ENCODE peak calls at places on chromosomes 2 and 18, in nine cellular contexts. T is substantia nigra; N is activated T-cell treated with anti-CD3 and anti-CD28 coated beads, Interleukin-2, amount 50 U/mL, for 48 hours; S is HS-27A; Z is cardiac fibroblast; H is activated T-helper 1 cell treated with anti-CD3 and anti-CD28 coated beads, Interleukin-2, amount 50 U/mL, for 16 hours; X is naive thymus-derived CD4-positive, alpha-beta T cell; M is germinal center; P is transverse colon. I is an unnamed sample.

GRCh38 chr18:29188760-29189159 is 1011.8 kb upstream of the CDH2 start:
- DNase-seq in P (no peak), H (no peak), Z (no peak), S (no peak), N (no peak), X (no peak), T (no peak), M (no peak), I (no peak)

GRCh38 chr2:209367091-209367747 is 56.6 kb upstream of the MAP2 start:
- DNase-seq in X (no peak), Z (no peak), T (no peak), N (no peak), P (no peak), M (no peak), H (no peak), S (no peak), I (peak)

GRCh38 chr2:105744909-105745853 is at the start of gene NCK2:
- DNase-seq in X (peak), Z (peak), S (no peak), T (no peak), M (peak), P (peak), N (peak), H (no peak), I (peak)

GRCh38 chr18:22739243-22739642 is 193.9 kb upstream of the RBBP8 start:
- DNase-seq in H (no peak), Z (no peak), S (no peak), P (no peak), M (no peak), N (no peak), T (no peak), X (no peak), I (no peak)

GRCh38 chr18:48555465-48555995 is 16.7 kb downstream of the CTIF start:
- DNase-seq in X (no peak), N (no peak), S (no peak), H (no peak), T (no peak), M (no peak), P (no peak), Z (no peak), I (no peak)

GRCh38 chr2:95159690-95160449 is at the start of gene ZNF514:
- DNase-seq in S (no peak), N (peak), H (peak), T (peak), P (peak), X (peak), Z (peak), M (peak), I (peak)

GRCh38 chr18:67597759-67598158 is 81.2 kb upstream of the DSEL start:
- DNase-seq in T (no peak), H (no peak), Z (no peak), X (no peak), M (no peak), S (no peak), N (no peak), P (no peak), I (no peak)

GRCh38 chr18:22066083-22066485 is 103.3 kb upstream of the GATA6 start:
- DNase-seq in T (no peak), S (no peak), P (no peak), M (no peak), H (no peak), X (no peak), N (no peak), Z (no peak), I (no peak)

GRCh38 chr2:201618744-201619654 is 24.3 kb downstream of the TMEM237 start:
- DNase-seq in M (peak), T (peak), Z (peak), N (peak), S (no peak), H (no peak), P (peak), X (no peak), I (peak)

GRCh38 chr2:106885981-106886915 is at the start of gene ST6GAL2:
- DNase-seq in X (no peak), H (no peak), N (peak), S (peak), M (no peak), T (no peak), Z (peak), P (no peak), I (peak)

GRCh38 chr2:217859926-217860325 is 142.9 kb downstream of the TNS1 start:
- DNase-seq in Z (no peak), H (no peak), N (no peak), M (no peak), S (no peak), P (no peak), T (no peak), X (no peak), I (no peak)

GRCh38 chr2:41647468-41648042 is 400.3 kb upstream of the PKDCC start:
- DNase-seq in S (no peak), M (no peak), X (no peak), H (no peak), N (no peak), Z (peak), P (no peak), T (no peak), I (no peak)

GRCh38 chr2:30410217-30410616 is 36.8 kb upstream of the LCLAT1 start:
- DNase-seq in N (peak), S (peak), M (no peak), Z (no peak), P (no peak), X (no peak), T (no peak), H (no peak), I (peak)

GRCh38 chr18:10381951-10382350 is 72.5 kb upstream of the APCDD1 start:
- DNase-seq in M (no peak), Z (no peak), N (no peak), H (no peak), S (peak), T (no peak), P (no peak), X (no peak), I (no peak)

GRCh38 chr2:33457588-33458247 is 18.7 kb upstream of the RASGRP3 start:
- DNase-seq in T (no peak), S (no peak), M (no peak), N (no peak), Z (peak), P (no peak), H (no peak), X (no peak), I (peak)

GRCh38 chr2:174121612-174122011 is 126.7 kb downstream of the OLA1 start:
- DNase-seq in H (no peak), T (no peak), M (no peak), Z (no peak), P (no peak), N (no peak), X (no peak), S (no peak), I (no peak)

GRCh38 chr2:36570416-36570815 is 27.6 kb downstream of the FEZ2 start:
- DNase-seq in Z (no peak), S (no peak), X (no peak), P (no peak), H (no peak), M (no peak), T (no peak), N (no peak), I (peak)

GRCh38 chr2:2777876-2778275 is 446.8 kb upstream of the MYT1L start:
- DNase-seq in T (no peak), N (no peak), S (no peak), Z (no peak), M (no peak), H (no peak), P (no peak), X (no peak), I (no peak)

GRCh38 chr2:62578837-62579640 is 73.0 kb upstream of the TMEM17 start:
- DNase-seq in S (peak), X (no peak), N (no peak), H (no peak), M (no peak), P (peak), T (no peak), Z (peak), I (peak)

GRCh38 chr2:159736048-159736447 is 23.7 kb downstream of the MARCHF7 start:
- DNase-seq in M (no peak), S (no peak), P (no peak), H (no peak), X (no peak), Z (peak), T (no peak), N (no peak), I (peak)

GRCh38 chr18:35099911-35100310 is 58.7 kb downstream of the MAPRE2 start:
- DNase-seq in P (no peak), H (no peak), S (no peak), Z (no peak), M (no peak), N (no peak), T (no peak), X (no peak), I (peak)

GRCh38 chr2:236856856-236857616 is 228.7 kb upstream of the COPS8 start:
- DNase-seq in M (no peak), N (no peak), T (no peak), P (no peak), H (no peak), S (no peak), X (no peak), Z (no peak), I (no peak)

GRCh38 chr2:84288335-84288734 is 170.7 kb downstream of the SUCLG1 start:
- DNase-seq in P (no peak), H (no peak), X (no peak), M (no peak), N (no peak), T (no peak), S (no peak), Z (no peak), I (no peak)

GRCh38 chr18:57819671-57820460 is 16.8 kb upstream of the ATP8B1 start:
- DNase-seq in Z (peak), S (peak), M (no peak), H (no peak), P (peak), X (no peak), T (no peak), N (no peak), I (peak)

GRCh38 chr2:105455488-105455991 is 56.7 kb upstream of the FHL2 start:
- DNase-seq in M (no peak), P (peak), Z (peak), T (no peak), X (no peak), S (peak), N (no peak), H (no peak), I (peak)

GRCh38 chr2:234386971-234387370 is 109.9 kb downstream of the ARL4C start:
- DNase-seq in Z (no peak), N (no peak), M (no peak), H (no peak), T (no peak), S (no peak), P (no peak), X (no peak), I (no peak)

GRCh38 chr2:141003967-141004657 is 1126.7 kb downstream of the LRP1B start:
- DNase-seq in S (no peak), M (no peak), Z (no peak), T (no peak), P (no peak), H (no peak), X (no peak), N (no peak), I (no peak)

GRCh38 chr2:105734762-105735538 is 9.8 kb upstream of the NCK2 start:
- DNase-seq in Z (peak), T (no peak), N (no peak), P (no peak), S (peak), M (no peak), H (no peak), X (no peak), I (peak)

GRCh38 chr2:237482485-237482884 is 4.6 kb upstream of the MLPH start:
- DNase-seq in N (no peak), T (no peak), Z (peak), M (no peak), P (peak), S (no peak), H (no peak), X (no peak), I (peak)

I was measured in choroid plexus epithelial cell.